ENCODE peak calls at places on chromosomes 13 and 19, in seven cellular contexts. W is stimulated activated CD4-positive, alpha-beta T cell treated with anti-CD3 and anti-CD28 coated beads, Interleukin-2, amount 100 ng/mL, for 48 hours; M is HL-60; J is HFFc6; Y is left lung; S is upper lobe of left lung; N is neural progenitor cell. U is an unnamed sample.

GRCh38 chr19:38985262-38985661 is 9.7 kb upstream of the FBXO17 start:
- DNase-seq in M (no peak), J (no peak), W (no peak), S (no peak), N (no peak), Y (no peak), U (no peak)

GRCh38 chr19:40567750-40568494 is 8.8 kb upstream of the SHKBP1 start:
- DNase-seq in Y (no peak), N (peak), M (no peak), J (no peak), W (no peak), S (no peak), U (no peak)

GRCh38 chr13:30142502-30143211 is 164.7 kb downstream of the KATNAL1 start:
- DNase-seq in W (no peak), J (peak), M (no peak), S (no peak), N (no peak), Y (no peak), U (no peak)

GRCh38 chr19:14333101-14333871 is 48.0 kb upstream of the ADGRE5 start:
- DNase-seq in W (no peak), S (no peak), Y (no peak), M (no peak), J (no peak), N (peak), U (no peak)

GRCh38 chr13:47555235-47555634 is 445.8 kb downstream of the SUCLA2 start:
- DNase-seq in J (no peak), W (no peak), S (no peak), M (no peak), N (no peak), Y (no peak), U (no peak)

GRCh38 chr19:30074741-30075460 is 132.9 kb downstream of the URI1 start:
- DNase-seq in Y (peak), W (no peak), N (no peak), M (no peak), S (peak), J (no peak), U (no peak)

GRCh38 chr13:84917252-84917878 is 881.9 kb downstream of the SLITRK6 start:
- DNase-seq in W (no peak), S (no peak), Y (no peak), M (no peak), J (no peak), N (no peak), U (no peak)

GRCh38 chr19:28393574-28394336 is 819.2 kb downstream of the UQCRFS1 start:
- DNase-seq in J (no peak), S (no peak), W (no peak), Y (no peak), N (peak), M (no peak), U (no peak)

GRCh38 chr13:45219938-45220375 is 19.1 kb upstream of the KCTD4 start:
- DNase-seq in S (no peak), Y (no peak), J (peak), M (peak), W (no peak), N (no peak), U (no peak)

GRCh38 chr19:50204811-50205675 is 1.6 kb downstream of the MYH14 start:
- DNase-seq in S (peak), W (no peak), M (no peak), J (no peak), N (peak), Y (peak), U (no peak)

GRCh38 chr19:45469835-45470146 is 2.0 kb downstream of the FOSB start:
- DNase-seq in S (no peak), M (no peak), Y (no peak), J (no peak), N (no peak), W (no peak), U (peak)

GRCh38 chr13:53775807-53776206 is 747.2 kb downstream of the OLFM4 start:
- DNase-seq in Y (no peak), S (no peak), M (no peak), J (no peak), W (no peak), N (no peak), U (no peak)

GRCh38 chr19:18894254-18895037 is 1.5 kb downstream of the CERS1 start:
- DNase-seq in J (peak), Y (no peak), M (no peak), W (no peak), N (peak), S (no peak), U (no peak)

GRCh38 chr19:49067554-49067953 is 2.9 kb upstream of the NTF4 start:
- DNase-seq in W (no peak), S (no peak), J (no peak), M (no peak), Y (no peak), N (no peak), U (no peak)

GRCh38 chr13:113806104-113806471 is 47.1 kb downstream of the TMEM255B start:
- DNase-seq in Y (no peak), N (no peak), S (no peak), W (no peak), J (no peak), M (no peak), U (no peak)

GRCh38 chr13:100872761-100873160 is 198.2 kb upstream of the TMTC4 start:
- DNase-seq in J (no peak), Y (no peak), M (no peak), S (no peak), W (no peak), N (no peak), U (no peak)

GRCh38 chr13:44142911-44143665 is 230.5 kb upstream of the SERP2 start:
- DNase-seq in S (no peak), Y (no peak), M (no peak), W (no peak), J (no peak), N (no peak), U (no peak)

GRCh38 chr19:1773173-1773572 is 19.9 kb downstream of the ONECUT3 start:
- DNase-seq in W (no peak), S (no peak), Y (no peak), N (no peak), J (peak), M (no peak), U (no peak)